ENCODE peak calls at places on chromosomes 13 and 19, in seven cellular contexts. G is tibial nerve, O is BJ, L is choroid plexus epithelial cell, C is astrocyte, F is fibroblast of lung, P is HFF-Myc. K is an unnamed sample.

GRCh38 chr13:98300956-98301641 is 124.0 kb upstream of the RNF113B start:
- DNase-seq in G (no peak), O (no peak), L (peak; percentile 55), C (peak; percentile 86), F (peak; percentile 71), P (no peak), K (no peak)

GRCh38 chr13:98346904-98347636 is 170.0 kb upstream of the RNF113B start:
- DNase-seq in G (no peak), O (no peak), L (no peak), C (no peak), F (no peak), P (no peak), K (no peak)

GRCh38 chr13:96816261-96816660 is 178.0 kb downstream of the OXGR1 start:
- DNase-seq in G (peak; percentile 24), O (no peak), L (peak; percentile 36), C (no peak), F (peak; percentile 40), P (no peak), K (no peak)

GRCh38 chr13:50850445-50850844 is 7.0 kb upstream of the DLEU7 start:
- DNase-seq in G (no peak), O (no peak), L (no peak), C (no peak), F (no peak), P (no peak), K (no peak)

GRCh38 chr13:86986448-86986847 is 684.7 kb upstream of the SLITRK5 start:
- DNase-seq in G (no peak), O (no peak), L (peak; percentile 53), C (peak; percentile 59), F (peak; percentile 22), P (no peak), K (no peak)

GRCh38 chr13:97004096-97004876 is 10.0 kb upstream of the OXGR1 start:
- DNase-seq in G (no peak), O (no peak), L (peak; percentile 81), C (peak; percentile 92), F (peak; percentile 60), P (no peak), K (no peak)

GRCh38 chr19:7393934-7394508 is 45.3 kb downstream of the ARHGEF18 start:
- DNase-seq in G (no peak), O (no peak), L (no peak), C (no peak), F (no peak), P (no peak), K (no peak)

GRCh38 chr13:37640499-37640898 is 41.9 kb upstream of the POSTN start:
- DNase-seq in G (no peak), O (no peak), L (peak; percentile 94), C (peak; percentile 59), F (peak; percentile 89), P (peak; percentile 35), K (no peak)

GRCh38 chr13:98577823-98578285 is 947 bp upstream of the STK24 start:
- DNase-seq in G (no peak), O (no peak), L (no peak), C (no peak), F (no peak), P (no peak), K (no peak)

GRCh38 chr19:32933571-32933970 is 38.2 kb downstream of the CEP89 start:
- DNase-seq in G (no peak), O (no peak), L (no peak), C (no peak), F (no peak), P (no peak), K (no peak)

GRCh38 chr19:2556221-2557092 is 80.5 kb downstream of the GADD45B start:
- DNase-seq in G (no peak), O (no peak), L (no peak), C (no peak), F (no peak), P (no peak), K (no peak)

GRCh38 chr13:49042476-49042875 is 66.8 kb downstream of the FNDC3A start:
- DNase-seq in G (no peak), O (no peak), L (peak; percentile 54), C (peak; percentile 79), F (no peak), P (no peak), K (no peak)

DNA sequence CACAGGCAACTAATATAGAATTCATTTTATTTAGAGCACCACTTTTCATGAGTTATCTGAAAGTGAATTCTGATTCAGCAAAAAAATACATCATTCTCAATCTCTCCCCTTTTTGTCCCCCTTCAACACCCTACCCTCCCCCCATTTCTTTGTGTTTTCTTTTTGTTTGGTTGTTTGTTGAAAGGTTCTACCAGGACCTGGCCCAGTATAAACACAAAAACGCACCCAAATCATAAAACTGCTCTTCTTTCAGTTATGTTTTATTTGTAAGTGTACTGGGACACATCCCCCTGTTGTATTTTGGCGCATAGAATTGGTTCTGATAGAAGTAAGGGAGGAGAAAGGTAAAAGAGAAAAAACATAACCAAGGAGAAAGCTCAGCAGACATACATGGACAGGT is 4.4 kb downstream of the POU4F1 start:
- DNase-seq in G (no peak), O (no peak), L (no peak), C (no peak), F (no peak), P (no peak), K (no peak)
- TF ChIP-seq CTCF in G (no peak), O (no peak), L (no peak), C (no peak), F (no peak), P (no peak), K (no peak)

DNA sequence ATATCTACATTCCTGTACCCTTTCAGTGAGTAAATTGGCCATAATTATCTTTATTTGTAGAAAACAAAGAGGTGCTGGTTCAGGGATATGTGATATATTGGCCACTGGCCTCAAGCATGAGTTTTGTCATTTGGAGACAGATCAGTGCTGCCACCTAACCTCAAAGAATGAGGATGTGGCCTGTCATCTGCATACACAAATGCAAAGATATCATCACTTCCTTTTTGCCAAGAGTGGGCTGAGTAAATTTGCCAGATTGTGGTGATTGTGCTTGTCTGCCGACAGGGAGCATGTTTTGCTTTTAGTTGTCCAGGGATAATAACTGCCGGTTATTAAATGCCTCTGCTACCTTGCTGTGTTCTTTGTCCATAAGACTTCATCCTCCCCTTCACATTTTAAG is 44.2 kb downstream of the WASF3 start:
- DNase-seq in G (no peak), O (no peak), L (peak; percentile 50), C (peak; percentile 49), F (peak; percentile 22), P (peak; percentile 52), K (no peak)
- TF ChIP-seq CTCF in G (no peak), O (peak; percentile 5), L (peak; percentile 24), C (peak; percentile 5), F (no peak), P (no peak), K (no peak)

GRCh38 chr13:99572921-99573320 is 71.6 kb downstream of the TM9SF2 start:
- DNase-seq in G (no peak), O (no peak), L (no peak), C (peak; percentile 8), F (no peak), P (no peak), K (no peak)

GRCh38 chr13:99575376-99575775 is 74.1 kb downstream of the TM9SF2 start:
- DNase-seq in G (no peak), O (no peak), L (no peak), C (no peak), F (no peak), P (no peak), K (no peak)

GRCh38 chr13:99582511-99582910 is 81.2 kb downstream of the TM9SF2 start:
- DNase-seq in G (no peak), O (no peak), L (no peak), C (no peak), F (no peak), P (no peak), K (no peak)

GRCh38 chr13:99580500-99581268 is 79.4 kb downstream of the TM9SF2 start:
- DNase-seq in G (no peak), O (no peak), L (no peak), C (no peak), F (no peak), P (no peak), K (no peak)

DNA sequence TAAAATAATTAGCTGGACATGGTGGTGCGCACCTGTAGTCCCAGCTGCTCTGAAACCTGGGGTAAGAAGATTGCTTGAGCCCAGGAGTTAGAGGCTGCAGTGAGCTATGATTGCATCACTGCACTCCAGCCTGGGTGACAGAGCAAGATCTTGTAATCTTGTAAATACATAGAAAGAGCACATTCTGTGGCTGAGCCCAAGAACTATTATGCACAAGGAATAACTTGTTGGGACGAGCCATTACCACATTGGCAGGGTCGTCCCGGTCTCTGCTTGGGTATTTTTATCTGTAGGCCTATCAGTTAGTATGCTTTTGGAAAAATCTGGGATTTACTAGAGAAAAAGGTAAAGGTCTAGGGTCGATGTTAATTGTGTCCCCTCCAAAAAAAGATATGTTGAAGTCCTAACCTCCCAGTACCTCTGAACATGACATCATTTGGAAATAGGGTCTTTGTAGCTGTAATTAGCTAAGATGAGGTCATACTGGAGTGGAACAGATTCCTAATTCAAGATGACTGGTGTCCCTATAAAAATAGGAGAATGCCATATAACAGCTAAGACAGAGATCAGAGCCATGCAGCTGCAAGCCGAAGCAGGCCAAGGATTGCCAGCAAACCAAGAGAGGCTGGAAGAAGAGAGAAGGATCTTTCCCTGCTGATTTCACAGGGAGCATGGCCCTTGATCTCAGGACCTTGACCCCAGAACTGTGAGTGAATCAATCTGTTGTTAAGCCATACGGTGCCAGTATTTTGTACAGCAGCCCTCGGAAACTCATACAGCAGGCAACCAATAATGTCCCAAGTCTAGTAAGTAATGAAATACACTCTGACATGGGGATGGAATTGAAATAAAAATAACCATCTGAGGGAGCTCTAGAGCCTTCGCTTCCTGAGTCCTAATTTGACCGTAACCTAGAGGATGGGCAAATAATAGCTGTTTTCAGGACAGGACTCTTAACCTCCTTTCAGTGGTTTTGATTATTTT is 77.0 kb downstream of the TM9SF2 start:
- DNase-seq in G (no peak), O (no peak), L (peak; percentile 63), C (no peak), F (peak; percentile 34), P (no peak), K (no peak)
- TF ChIP-seq CTCF in G (peak; percentile 36), O (no peak), L (peak; percentile 58), C (no peak), F (peak; percentile 43), P (peak; percentile 27), K (no peak)

GRCh38 chr13:53342623-53343022 is 314.0 kb downstream of the OLFM4 start:
- DNase-seq in G (no peak), O (no peak), L (no peak), C (no peak), F (no peak), P (no peak), K (no peak)

GRCh38 chr13:53336441-53337160 is 308.0 kb downstream of the OLFM4 start:
- DNase-seq in G (no peak), O (no peak), L (no peak), C (no peak), F (no peak), P (no peak), K (no peak)

GRCh38 chr13:53340505-53341143 is 312.0 kb downstream of the OLFM4 start:
- DNase-seq in G (no peak), O (no peak), L (no peak), C (no peak), F (no peak), P (no peak), K (no peak)

GRCh38 chr13:53341144-53341510 is 312.5 kb downstream of the OLFM4 start:
- DNase-seq in G (no peak), O (no peak), L (no peak), C (no peak), F (no peak), P (no peak), K (no peak)

DNA sequence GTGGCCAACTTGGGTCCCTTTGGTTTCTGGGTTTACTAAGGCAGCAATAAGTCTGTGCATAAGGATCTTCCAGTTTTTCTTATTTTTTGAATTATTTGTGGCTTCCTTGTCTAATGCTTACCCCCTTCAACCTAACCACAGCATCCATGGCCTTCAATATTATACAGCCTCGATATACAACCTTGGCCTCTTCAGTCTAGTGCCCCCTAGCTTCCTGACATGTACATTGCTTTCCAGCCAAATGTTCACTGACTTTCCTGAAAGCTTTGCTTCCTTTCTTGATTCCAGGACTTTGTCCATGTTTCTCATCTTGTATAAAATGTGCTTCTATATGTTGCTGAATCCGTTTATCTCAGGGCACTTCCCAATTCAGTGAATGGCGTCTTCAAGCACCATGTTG is 310.1 kb downstream of the OLFM4 start:
- DNase-seq in G (no peak), O (no peak), L (no peak), C (no peak), F (no peak), P (no peak), K (no peak)
- TF ChIP-seq CTCF in G (no peak), O (no peak), L (no peak), C (no peak), F (no peak), P (no peak), K (no peak)

K was measured in omental fat pad.